ENCODE peak calls at places on chromosome 6, in six cellular contexts. D, X, T, B, O and R are unnamed samples.

GRCh38 chr6:19279137-19279747 is 557.9 kb upstream of the ID4 start:
- DNase-seq in B (peak; percentile 4), T (no peak), D (no peak), X (no peak), O (no peak), R (no peak)

GRCh38 chr6:155387551-155387950 is 68.1 kb downstream of the NOX3 start:
- DNase-seq in O (no peak), T (no peak), X (no peak), D (no peak), B (no peak), R (no peak)

GRCh38 chr6:17730078-17730704 is 23.5 kb upstream of the NUP153 start:
- DNase-seq in B (no peak), D (no peak), O (no peak), T (no peak), X (no peak), R (no peak)

GRCh38 chr6:35402136-35402855 is 49.8 kb upstream of the FANCE start:
- DNase-seq in T (peak; percentile 11), D (no peak), B (no peak), O (no peak), X (no peak), R (peak; percentile 15)

GRCh38 chr6:155155787-155156447 is 107.9 kb upstream of the CLDN20 start:
- DNase-seq in O (peak; percentile 26), B (peak; percentile 33), T (no peak), X (peak; percentile 36), D (no peak), R (no peak)

GRCh38 chr6:159099311-159099710 is 54.5 kb upstream of the TAGAP start:
- DNase-seq in D (no peak), B (peak; percentile 18), O (no peak), X (no peak), T (no peak), R (no peak)

GRCh38 chr6:55567558-55567957 is 11.4 kb downstream of the HMGCLL1 start:
- DNase-seq in B (no peak), X (no peak), O (peak; percentile 14), T (no peak), D (no peak), R (no peak)

GRCh38 chr6:160077526-160077925 is 44.1 kb upstream of the SLC22A1 start:
- DNase-seq in B (no peak), T (no peak), D (no peak), O (peak; percentile 13), X (peak; percentile 71), R (no peak)

GRCh38 chr6:138943089-138943625 is 44.9 kb downstream of the REPS1 start:
- DNase-seq in D (no peak), X (peak; percentile 13), B (no peak), O (no peak), T (no peak), R (no peak)

GRCh38 chr6:55913213-55914195 is 38.1 kb upstream of the BMP5 start:
- DNase-seq in B (no peak), O (no peak), D (no peak), X (peak; percentile 17), T (no peak), R (peak; percentile 33)

GRCh38 chr6:31094389-31094881 is 17.9 kb downstream of the C6orf15 start:
- DNase-seq in O (no peak), D (no peak), X (no peak), B (no peak), T (no peak), R (no peak)

GRCh38 chr6:13191461-13191860 is 136.9 kb downstream of the TBC1D7 start:
- DNase-seq in X (no peak), T (no peak), O (no peak), B (no peak), D (no peak), R (no peak)

DNA sequence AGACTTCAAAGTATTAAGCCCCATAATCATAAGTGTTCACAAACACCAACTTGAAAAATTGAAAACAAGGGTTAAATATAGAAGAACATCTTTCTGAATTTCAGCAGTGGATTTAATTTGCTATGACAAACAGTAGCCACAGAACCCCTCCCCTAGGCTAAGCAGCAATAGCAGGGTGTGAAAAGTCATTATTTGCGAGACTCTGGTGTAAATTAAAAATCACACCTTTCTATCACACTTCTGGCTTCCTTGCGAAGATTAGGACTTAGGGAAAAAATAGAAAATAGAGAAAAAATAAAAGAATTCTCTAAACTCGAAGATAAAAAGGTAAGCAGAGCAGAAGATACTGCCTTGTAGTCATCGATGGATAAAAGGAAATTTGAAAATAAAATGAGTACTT is 6.1 kb downstream of the SAMD3 start:
- DNase-seq in O (no peak), X (no peak), B (no peak), T (no peak), D (no peak), R (no peak)
- H3K14ac ChIP-seq in O (no peak overlapping the region), X (no peak overlapping the region), B (no peak overlapping the region), T (no peak overlapping the region), D (no peak overlapping the region), R (no peak overlapping the region)

DNA sequence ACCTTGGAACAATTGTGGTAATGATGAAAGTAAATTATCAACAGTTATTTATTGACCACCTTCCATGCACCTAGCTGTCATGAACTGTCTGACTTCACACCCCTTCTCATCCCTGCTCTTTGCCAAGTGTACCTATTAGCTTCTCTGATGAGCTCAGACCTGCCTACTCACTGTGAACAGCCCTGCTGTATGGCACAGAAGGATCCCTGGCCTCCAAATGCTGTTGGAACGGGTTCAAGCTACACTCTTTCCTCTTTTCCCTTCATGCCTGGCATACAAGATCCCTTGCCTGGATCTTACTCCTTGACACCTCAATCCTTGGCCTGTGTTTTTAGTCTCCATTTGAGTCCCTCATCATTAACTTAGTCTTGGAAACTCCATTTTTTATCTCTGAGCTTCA is 99.1 kb upstream of the PREP start:
- DNase-seq in D (no peak), X (no peak), B (no peak), O (no peak), T (no peak), R (no peak)
- H3K14ac ChIP-seq in D (no peak overlapping the region), X (no peak overlapping the region), B (no peak overlapping the region), O (no peak overlapping the region), T (no peak overlapping the region), R (no peak overlapping the region)

DNA sequence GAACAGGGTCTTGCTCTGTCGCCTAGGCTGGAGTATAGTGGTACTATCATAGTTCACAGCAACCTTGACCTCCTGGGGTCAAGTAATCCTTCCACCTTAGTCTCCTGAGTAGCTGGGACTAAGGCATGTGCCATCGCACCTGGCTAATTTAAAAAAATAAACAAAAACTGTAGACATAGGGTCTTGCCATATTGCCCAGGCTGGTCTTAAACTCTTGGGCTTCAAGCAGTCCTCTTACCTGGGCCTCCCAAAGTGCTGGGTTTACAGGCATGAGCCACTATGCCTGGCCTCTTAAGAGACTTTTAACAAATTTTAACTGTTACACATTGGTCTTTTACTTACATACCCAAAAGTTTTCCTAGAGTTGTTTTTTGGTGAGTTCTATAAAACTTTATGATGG is 12.4 kb downstream of the CD2AP start:
- DNase-seq in T (no peak), X (no peak), B (no peak), D (no peak), O (no peak), R (no peak)
- H3K14ac ChIP-seq in T (no peak overlapping the region), X (no peak overlapping the region), B (no peak overlapping the region), D (no peak overlapping the region), O (no peak overlapping the region), R (no peak overlapping the region)

DNA sequence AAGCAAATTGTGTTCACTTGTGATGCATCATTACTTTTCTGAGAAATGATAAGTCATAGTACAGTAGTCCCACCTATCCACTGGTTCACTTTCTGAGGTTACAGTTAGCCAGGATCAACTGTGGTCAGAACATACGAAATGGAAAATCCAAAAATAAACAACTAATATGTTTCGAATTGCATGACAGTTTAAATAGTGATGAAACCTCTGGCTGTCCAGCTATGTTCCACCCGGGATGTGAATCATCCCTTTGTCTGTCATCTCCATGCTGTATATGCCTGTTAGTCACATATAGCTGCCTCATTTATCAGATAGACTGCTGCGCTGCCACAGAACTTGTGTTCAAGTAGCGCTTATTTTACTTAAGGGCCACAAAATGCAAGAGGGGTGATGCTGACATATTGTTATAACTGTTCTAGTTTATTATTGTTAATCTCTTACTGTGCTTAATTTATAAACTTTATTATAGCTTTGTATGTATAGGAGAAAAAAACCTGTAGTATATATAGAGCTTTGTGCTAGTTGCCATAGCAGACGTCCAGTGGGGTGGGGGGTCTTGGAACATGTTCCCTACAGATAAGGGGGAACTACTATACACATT is 29.2 kb downstream of the AFDN start:
- DNase-seq in D (no peak), O (peak; percentile 99), T (no peak), B (peak; percentile 74), X (peak; percentile 97), R (no peak)
- H3K14ac ChIP-seq in D (no peak overlapping the region), O (no peak overlapping the region), T (no peak overlapping the region), B (no peak overlapping the region), X (no peak overlapping the region), R (no peak overlapping the region)

GRCh38 chr6:15039136-15039535 is 206.7 kb upstream of the JARID2 start:
- DNase-seq in D (no peak), T (no peak), B (no peak), O (no peak), X (no peak), R (no peak)

GRCh38 chr6:15037253-15037652 is 208.6 kb upstream of the JARID2 start:
- DNase-seq in D (no peak), B (no peak), X (no peak), T (no peak), O (no peak), R (no peak)

GRCh38 chr6:15033850-15034203 is 212.0 kb upstream of the JARID2 start:
- DNase-seq in X (no peak), B (no peak), O (no peak), D (no peak), T (no peak), R (no peak)

GRCh38 chr6:15036690-15037245 is 209.1 kb upstream of the JARID2 start:
- DNase-seq in D (peak; percentile 55), O (peak; percentile 42), T (no peak), X (no peak), B (peak; percentile 86), R (peak; percentile 46)

GRCh38 chr6:15038013-15038791 is 207.7 kb upstream of the JARID2 start:
- DNase-seq in B (no peak), T (no peak), O (no peak), D (peak; percentile 58), X (no peak), R (peak; percentile 63)
- H3K14ac ChIP-seq in B (no peak overlapping the region), T (no peak overlapping the region), O (no peak overlapping the region), D (no peak overlapping the region), X (no peak overlapping the region), R (no peak overlapping the region)

GRCh38 chr6:4130357-4130987 is 4.9 kb downstream of the ECI2 start:
- DNase-seq in O (no peak), D (no peak), B (no peak), T (no peak), X (no peak), R (no peak)
- H3K14ac ChIP-seq in O (no peak overlapping the region), D (no peak overlapping the region), B (no peak overlapping the region), T (no peak overlapping the region), X (no peak overlapping the region), R (no peak overlapping the region)